ENCODE peak calls at places on chromosomes 12 and 14, in eight cellular contexts. One of them, this sample, is unnamed.
A peak's percentile ranks its signal among the peaks of the same experiment; 100 is the strongest.

GRCh38 chr12:109732321-109733305 is 19.0 kb downstream of the FAM222A start:
- DNase-seq in adrenal gland: no peak
- DNase-seq in tibial artery: peak; percentile 7
- DNase-seq in heart right ventricle: no peak
- DNase-seq in CD4-positive, alpha-beta memory T cell: no peak
- DNase-seq in PC-3: no peak
- DNase-seq in neural progenitor cell: peak; percentile 61
- DNase-seq in neuronal stem cell: no peak
- DNase-seq in this sample: peak; percentile 21

GRCh38 chr12:50257226-50258166 is 25.8 kb downstream of the LIMA1 start:
- DNase-seq in adrenal gland: peak; percentile 43
- DNase-seq in tibial artery: peak; percentile 57
- DNase-seq in heart right ventricle: no peak
- DNase-seq in CD4-positive, alpha-beta memory T cell: no peak
- DNase-seq in PC-3: peak; percentile 65
- DNase-seq in neural progenitor cell: no peak
- DNase-seq in neuronal stem cell: no peak
- DNase-seq in this sample: peak; percentile 29

GRCh38 chr12:111448266-111448830 is 42.6 kb downstream of the SH2B3 start:
- DNase-seq in adrenal gland: peak; percentile 2
- DNase-seq in tibial artery: no peak
- DNase-seq in heart right ventricle: no peak
- DNase-seq in CD4-positive, alpha-beta memory T cell: no peak
- DNase-seq in PC-3: no peak
- DNase-seq in neural progenitor cell: no peak
- DNase-seq in neuronal stem cell: no peak
- DNase-seq in this sample: no peak

GRCh38 chr14:68978550-68978911 is 571 bp downstream of the ACTN1 start:
- DNase-seq in adrenal gland: peak; percentile 71
- DNase-seq in tibial artery: peak; percentile 67
- DNase-seq in heart right ventricle: peak; percentile 70
- DNase-seq in CD4-positive, alpha-beta memory T cell: peak; percentile 27
- DNase-seq in PC-3: peak; percentile 64
- DNase-seq in neural progenitor cell: peak; percentile 90
- DNase-seq in neuronal stem cell: peak; percentile 67
- DNase-seq in this sample: peak; percentile 79

GRCh38 chr14:77574446-77575125 is 41.9 kb downstream of the SPTLC2 start:
- DNase-seq in adrenal gland: no peak
- DNase-seq in tibial artery: no peak
- DNase-seq in heart right ventricle: no peak
- DNase-seq in CD4-positive, alpha-beta memory T cell: no peak
- DNase-seq in PC-3: no peak
- DNase-seq in neural progenitor cell: no peak
- DNase-seq in neuronal stem cell: no peak
- DNase-seq in this sample: no peak

GRCh38 chr12:77723308-77723707 is 107.4 kb upstream of the NAV3 start:
- DNase-seq in adrenal gland: no peak
- DNase-seq in tibial artery: no peak
- DNase-seq in heart right ventricle: no peak
- DNase-seq in CD4-positive, alpha-beta memory T cell: no peak
- DNase-seq in PC-3: no peak
- DNase-seq in neural progenitor cell: no peak
- DNase-seq in neuronal stem cell: no peak
- DNase-seq in this sample: no peak

GRCh38 chr14:55571125-55571889 is 8.7 kb upstream of the KTN1 start:
- DNase-seq in adrenal gland: no peak
- DNase-seq in tibial artery: no peak
- DNase-seq in heart right ventricle: no peak
- DNase-seq in CD4-positive, alpha-beta memory T cell: no peak
- DNase-seq in PC-3: no peak
- DNase-seq in neural progenitor cell: no peak
- DNase-seq in neuronal stem cell: no peak
- DNase-seq in this sample: no peak

GRCh38 chr14:24789277-24789832 is 155.4 kb upstream of the GZMB start:
- DNase-seq in adrenal gland: no peak
- DNase-seq in tibial artery: no peak
- DNase-seq in heart right ventricle: no peak
- DNase-seq in CD4-positive, alpha-beta memory T cell: no peak
- DNase-seq in PC-3: no peak
- DNase-seq in neural progenitor cell: no peak
- DNase-seq in neuronal stem cell: no peak
- DNase-seq in this sample: no peak

GRCh38 chr14:100321473-100322137 is 1.5 kb upstream of the SLC25A47 start:
- DNase-seq in adrenal gland: peak; percentile 46
- DNase-seq in tibial artery: no peak
- DNase-seq in heart right ventricle: peak; percentile 40
- DNase-seq in CD4-positive, alpha-beta memory T cell: no peak
- DNase-seq in PC-3: no peak
- DNase-seq in neural progenitor cell: no peak
- DNase-seq in neuronal stem cell: no peak
- DNase-seq in this sample: no peak

GRCh38 chr12:51920046-51920445 is 12.7 kb downstream of the ACVRL1 start:
- DNase-seq in adrenal gland: no peak
- DNase-seq in tibial artery: no peak
- DNase-seq in heart right ventricle: no peak
- DNase-seq in CD4-positive, alpha-beta memory T cell: no peak
- DNase-seq in PC-3: no peak
- DNase-seq in neural progenitor cell: no peak
- DNase-seq in neuronal stem cell: no peak
- DNase-seq in this sample: no peak

GRCh38 chr14:24876009-24876690 is 173.8 kb downstream of the STXBP6 start:
- DNase-seq in adrenal gland: peak; percentile 17
- DNase-seq in tibial artery: peak; percentile 32
- DNase-seq in heart right ventricle: no peak
- DNase-seq in CD4-positive, alpha-beta memory T cell: no peak
- DNase-seq in PC-3: no peak
- DNase-seq in neural progenitor cell: no peak
- DNase-seq in neuronal stem cell: no peak
- DNase-seq in this sample: peak; percentile 35

GRCh38 chr12:16583991-16584745 is 21.8 kb downstream of the LMO3 start:
- DNase-seq in adrenal gland: no peak
- DNase-seq in tibial artery: no peak
- DNase-seq in heart right ventricle: no peak
- DNase-seq in CD4-positive, alpha-beta memory T cell: no peak
- DNase-seq in PC-3: peak; percentile 73
- DNase-seq in neural progenitor cell: no peak
- DNase-seq in neuronal stem cell: no peak
- DNase-seq in this sample: no peak

GRCh38 chr14:99230271-99231141 is 41.5 kb downstream of the BCL11B start:
- DNase-seq in adrenal gland: no peak
- DNase-seq in tibial artery: no peak
- DNase-seq in heart right ventricle: no peak
- DNase-seq in CD4-positive, alpha-beta memory T cell: peak; percentile 92
- DNase-seq in PC-3: no peak
- DNase-seq in neural progenitor cell: peak; percentile 64
- DNase-seq in neuronal stem cell: no peak
- DNase-seq in this sample: no peak

GRCh38 chr12:58925111-58925732 is 4.9 kb upstream of the LRIG3 start:
- DNase-seq in adrenal gland: peak; percentile 33
- DNase-seq in tibial artery: no peak
- DNase-seq in heart right ventricle: no peak
- DNase-seq in CD4-positive, alpha-beta memory T cell: no peak
- DNase-seq in PC-3: no peak
- DNase-seq in neural progenitor cell: no peak
- DNase-seq in neuronal stem cell: no peak
- DNase-seq in this sample: peak; percentile 70

GRCh38 chr14:91257328-91258020 is 13.0 kb upstream of the GPR68 start:
- DNase-seq in adrenal gland: no peak
- DNase-seq in tibial artery: no peak
- DNase-seq in heart right ventricle: no peak
- DNase-seq in CD4-positive, alpha-beta memory T cell: no peak
- DNase-seq in PC-3: no peak
- DNase-seq in neural progenitor cell: peak; percentile 47
- DNase-seq in neuronal stem cell: no peak
- DNase-seq in this sample: no peak

GRCh38 chr14:69904246-69904645 is 25.0 kb downstream of the SMOC1 start:
- DNase-seq in adrenal gland: no peak
- DNase-seq in tibial artery: no peak
- DNase-seq in heart right ventricle: no peak
- DNase-seq in CD4-positive, alpha-beta memory T cell: no peak
- DNase-seq in PC-3: no peak
- DNase-seq in neural progenitor cell: no peak
- DNase-seq in neuronal stem cell: no peak
- DNase-seq in this sample: no peak

GRCh38 chr12:43241971-43242370 is 310.0 kb downstream of the ADAMTS20 start:
- DNase-seq in adrenal gland: no peak
- DNase-seq in tibial artery: no peak
- DNase-seq in heart right ventricle: no peak
- DNase-seq in CD4-positive, alpha-beta memory T cell: no peak
- DNase-seq in PC-3: no peak
- DNase-seq in neural progenitor cell: no peak
- DNase-seq in neuronal stem cell: no peak
- DNase-seq in this sample: no peak

GRCh38 chr12:54145844-54146243 is 42.9 kb downstream of the SMUG1 start:
- DNase-seq in adrenal gland: no peak
- DNase-seq in tibial artery: no peak
- DNase-seq in heart right ventricle: no peak
- DNase-seq in CD4-positive, alpha-beta memory T cell: no peak
- DNase-seq in PC-3: no peak
- DNase-seq in neural progenitor cell: no peak
- DNase-seq in neuronal stem cell: no peak
- DNase-seq in this sample: no peak

GRCh38 chr12:45671254-45671653 is 58.3 kb upstream of the ARID2 start:
- DNase-seq in adrenal gland: no peak
- DNase-seq in tibial artery: no peak
- DNase-seq in heart right ventricle: no peak
- DNase-seq in CD4-positive, alpha-beta memory T cell: no peak
- DNase-seq in PC-3: peak; percentile 16
- DNase-seq in neural progenitor cell: no peak
- DNase-seq in neuronal stem cell: no peak
- DNase-seq in this sample: no peak

GRCh38 chr12:6120796-6121473 is 3.5 kb downstream of the VWF start:
- DNase-seq in adrenal gland: no peak
- DNase-seq in tibial artery: no peak
- DNase-seq in heart right ventricle: no peak
- DNase-seq in CD4-positive, alpha-beta memory T cell: no peak
- DNase-seq in PC-3: no peak
- DNase-seq in neural progenitor cell: no peak
- DNase-seq in neuronal stem cell: no peak
- DNase-seq in this sample: no peak

GRCh38 chr12:76153616-76154015 is 69.1 kb upstream of the NAP1L1 start:
- DNase-seq in adrenal gland: no peak
- DNase-seq in tibial artery: no peak
- DNase-seq in heart right ventricle: no peak
- DNase-seq in CD4-positive, alpha-beta memory T cell: no peak
- DNase-seq in PC-3: no peak
- DNase-seq in neural progenitor cell: no peak
- DNase-seq in neuronal stem cell: no peak
- DNase-seq in this sample: no peak

GRCh38 chr12:103547929-103548328 is 39.1 kb upstream of the STAB2 start:
- DNase-seq in adrenal gland: no peak
- DNase-seq in tibial artery: no peak
- DNase-seq in heart right ventricle: no peak
- DNase-seq in CD4-positive, alpha-beta memory T cell: no peak
- DNase-seq in PC-3: no peak
- DNase-seq in neural progenitor cell: peak; percentile 45
- DNase-seq in neuronal stem cell: no peak
- DNase-seq in this sample: no peak

DNA sequence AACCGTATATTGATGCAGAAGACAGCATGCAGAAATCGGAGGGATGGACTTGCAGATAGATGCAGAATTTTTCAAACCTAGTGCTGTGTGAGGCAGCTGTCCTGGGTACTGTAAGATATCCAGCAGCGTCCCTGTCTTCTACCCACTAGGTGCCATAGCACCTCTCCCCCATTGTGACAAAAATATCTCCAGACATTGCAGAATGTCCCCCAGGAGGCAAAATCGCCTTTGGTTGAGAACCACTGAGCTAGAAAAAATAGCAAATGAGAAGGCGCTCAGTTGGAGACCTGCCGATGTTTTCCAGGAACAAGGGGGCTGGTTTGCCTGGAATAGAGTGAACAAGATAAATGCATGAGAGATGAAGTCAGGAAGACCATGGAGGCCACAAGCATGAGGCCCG is 67.9 kb upstream of the TMEM132D start:
- DNase-seq in adrenal gland: no peak
- DNase-seq in tibial artery: no peak
- DNase-seq in heart right ventricle: no peak
- DNase-seq in CD4-positive, alpha-beta memory T cell: no peak
- DNase-seq in PC-3: no peak
- DNase-seq in neural progenitor cell: no peak
- DNase-seq in neuronal stem cell: no peak
- DNase-seq in this sample: no peak
- H3K9me3 ChIP-seq in adrenal gland: no peaks in the 10 kb centered on the region
- H3K9me3 ChIP-seq in tibial artery: no peaks in the 10 kb centered on the region
- H3K9me3 ChIP-seq in heart right ventricle: no peaks in the 10 kb centered on the region
- H3K9me3 ChIP-seq in CD4-positive, alpha-beta memory T cell: no peaks in the 10 kb centered on the region
- H3K9me3 ChIP-seq in PC-3: peaks cover 12% of the 10 kb centered on the region
- H3K9me3 ChIP-seq in neural progenitor cell: no peaks in the 10 kb centered on the region
- H3K9me3 ChIP-seq in neuronal stem cell: no peaks in the 10 kb centered on the region
- H3K9me3 ChIP-seq in this sample: no peaks in the 10 kb centered on the region

GRCh38 chr12:129076466-129077325 is 223.4 kb downstream of the GLT1D1 start:
- DNase-seq in adrenal gland: no peak
- DNase-seq in tibial artery: no peak
- DNase-seq in heart right ventricle: no peak
- DNase-seq in CD4-positive, alpha-beta memory T cell: no peak
- DNase-seq in PC-3: no peak
- DNase-seq in neural progenitor cell: no peak
- DNase-seq in neuronal stem cell: no peak
- DNase-seq in this sample: no peak
- H3K9me3 ChIP-seq in adrenal gland: no peaks in the 10 kb centered on the region
- H3K9me3 ChIP-seq in tibial artery: no peaks in the 10 kb centered on the region
- H3K9me3 ChIP-seq in heart right ventricle: no peaks in the 10 kb centered on the region
- H3K9me3 ChIP-seq in CD4-positive, alpha-beta memory T cell: no peaks in the 10 kb centered on the region
- H3K9me3 ChIP-seq in PC-3: peaks cover 4% of the 10 kb centered on the region
- H3K9me3 ChIP-seq in neural progenitor cell: no peaks in the 10 kb centered on the region
- H3K9me3 ChIP-seq in neuronal stem cell: no peaks in the 10 kb centered on the region
- H3K9me3 ChIP-seq in this sample: no peaks in the 10 kb centered on the region

GRCh38 chr12:133073836-133074235 is 6.9 kb upstream of the ZNF140 start:
- DNase-seq in adrenal gland: no peak
- DNase-seq in tibial artery: no peak
- DNase-seq in heart right ventricle: no peak
- DNase-seq in CD4-positive, alpha-beta memory T cell: no peak
- DNase-seq in PC-3: no peak
- DNase-seq in neural progenitor cell: no peak
- DNase-seq in neuronal stem cell: no peak
- DNase-seq in this sample: no peak
- H3K9me3 ChIP-seq in adrenal gland: peaks cover 5% of the 10 kb centered on the region
- H3K9me3 ChIP-seq in tibial artery: peaks cover 13% of the 10 kb centered on the region
- H3K9me3 ChIP-seq in heart right ventricle: peaks cover 84% of the 10 kb centered on the region
- H3K9me3 ChIP-seq in CD4-positive, alpha-beta memory T cell: no peaks in the 10 kb centered on the region
- H3K9me3 ChIP-seq in PC-3: peaks cover 34% of the 10 kb centered on the region
- H3K9me3 ChIP-seq in neural progenitor cell: peaks cover 52% of the 10 kb centered on the region
- H3K9me3 ChIP-seq in neuronal stem cell: peaks cover 47% of the 10 kb centered on the region
- H3K9me3 ChIP-seq in this sample: no peaks in the 10 kb centered on the region

DNA sequence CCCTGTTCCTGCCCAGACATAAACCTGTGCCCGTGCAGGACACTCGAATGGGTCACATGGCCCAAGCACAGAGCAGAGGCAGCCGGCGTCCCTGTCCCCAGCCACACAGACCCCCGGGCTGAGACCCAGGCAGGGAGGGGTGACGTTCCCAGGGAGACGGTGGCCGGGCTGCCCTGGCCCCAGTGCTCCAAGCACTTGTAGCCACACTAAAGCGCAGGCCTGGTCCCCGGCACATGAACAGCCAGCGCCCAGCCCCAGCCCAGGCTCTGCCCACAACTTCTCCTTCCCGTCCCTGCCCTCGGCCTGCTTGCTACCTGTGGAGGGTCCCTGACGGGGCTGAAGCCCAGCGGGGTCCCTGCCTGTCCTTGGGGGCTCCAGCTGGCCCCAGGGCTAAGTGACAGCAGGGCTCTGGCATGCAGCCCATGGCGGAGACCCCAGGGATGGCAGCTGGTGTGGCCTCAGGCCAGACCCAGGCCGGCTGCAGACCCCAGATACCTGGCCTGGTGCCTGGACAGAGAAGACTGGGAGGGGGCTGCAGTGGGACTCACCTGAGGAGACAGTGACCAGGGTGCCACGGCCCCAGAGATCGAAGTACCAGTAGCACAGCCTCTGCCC is 338.4 kb downstream of the TMEM121 start:
- DNase-seq in adrenal gland: no peak
- DNase-seq in tibial artery: peak; percentile 16
- DNase-seq in heart right ventricle: no peak
- DNase-seq in CD4-positive, alpha-beta memory T cell: no peak
- DNase-seq in PC-3: no peak
- DNase-seq in neural progenitor cell: no peak
- DNase-seq in neuronal stem cell: no peak
- DNase-seq in this sample: no peak
- H3K9me3 ChIP-seq in adrenal gland: no peaks in the 10 kb centered on the region
- H3K9me3 ChIP-seq in tibial artery: no peaks in the 10 kb centered on the region
- H3K9me3 ChIP-seq in heart right ventricle: no peaks in the 10 kb centered on the region
- H3K9me3 ChIP-seq in CD4-positive, alpha-beta memory T cell: no peaks in the 10 kb centered on the region
- H3K9me3 ChIP-seq in PC-3: no peaks in the 10 kb centered on the region
- H3K9me3 ChIP-seq in neural progenitor cell: no peaks in the 10 kb centered on the region
- H3K9me3 ChIP-seq in neuronal stem cell: no peaks in the 10 kb centered on the region
- H3K9me3 ChIP-seq in this sample: no peaks in the 10 kb centered on the region